ENCODE peak calls at places on chromosome X, in nine cellular contexts. O, X, V, I, E, L, F, G and H are unnamed samples.

GRCh38 chrX:110002300-110003166 is at the start of gene TMEM164:
- DNase-seq in O (peak), X (peak), V (peak), I (peak), E (peak), L (peak), F (peak), G (peak), H (peak)

GRCh38 chrX:7638053-7638452 is 204.9 kb upstream of the VCX start:
- DNase-seq in O (no peak), X (no peak), V (no peak), I (no peak), E (no peak), L (no peak), F (no peak), G (no peak), H (no peak)

GRCh38 chrX:109812236-109812635 is 79.2 kb upstream of the ACSL4 start:
- DNase-seq in O (no peak), X (no peak), V (no peak), I (no peak), E (no peak), L (no peak), F (no peak), G (no peak), H (no peak)

GRCh38 chrX:100687128-100687527 is 43.1 kb downstream of the SRPX2 start:
- DNase-seq in O (peak), X (no peak), V (no peak), I (no peak), E (no peak), L (no peak), F (peak), G (no peak), H (no peak)

GRCh38 chrX:66012094-66012534 is 27.8 kb downstream of the VSIG4 start:
- DNase-seq in O (no peak), X (no peak), V (no peak), I (no peak), E (no peak), L (no peak), F (no peak), G (peak), H (no peak)

GRCh38 chrX:124497386-124497785 is 151.0 kb downstream of the SH2D1A start:
- DNase-seq in O (no peak), X (no peak), V (no peak), I (no peak), E (no peak), L (no peak), F (no peak), G (peak), H (no peak)

GRCh38 chrX:72269671-72270251 is 7.3 kb downstream of the RPS4X start:
- DNase-seq in O (peak), X (no peak), V (no peak), I (no peak), E (peak), L (peak), F (no peak), G (peak), H (peak)

GRCh38 chrX:68018248-68019203 is 414.8 kb downstream of the OPHN1 start:
- DNase-seq in O (peak), X (peak), V (no peak), I (no peak), E (peak), L (peak), F (peak), G (peak), H (peak)

GRCh38 chrX:45669715-45670360 is 469.2 kb upstream of the DIPK2B start:
- DNase-seq in O (no peak), X (no peak), V (no peak), I (no peak), E (no peak), L (peak), F (no peak), G (no peak), H (peak)

GRCh38 chrX:22389544-22390243 is 117.0 kb downstream of the CBLL2 start:
- DNase-seq in O (no peak), X (no peak), V (no peak), I (no peak), E (peak), L (peak), F (no peak), G (peak), H (peak)

GRCh38 chrX:41684138-41684537 is 4.6 kb upstream of the GPR34 start:
- DNase-seq in O (no peak), X (no peak), V (no peak), I (no peak), E (peak), L (peak), F (no peak), G (no peak), H (no peak)

GRCh38 chrX:129979207-129979920 is 3.1 kb upstream of the BCORL1 start:
- DNase-seq in O (no peak), X (peak), V (no peak), I (no peak), E (no peak), L (no peak), F (no peak), G (no peak), H (no peak)

GRCh38 chrX:144494069-144494468 is 610.2 kb downstream of the UBE2NL start:
- DNase-seq in O (no peak), X (no peak), V (no peak), I (no peak), E (no peak), L (no peak), F (no peak), G (no peak), H (no peak)

GRCh38 chrX:115173181-115173580 is 16.0 kb upstream of the RBMXL3 start:
- DNase-seq in O (no peak), X (no peak), V (no peak), I (no peak), E (no peak), L (no peak), F (no peak), G (no peak), H (no peak)